ENCODE peak calls at places on chromosomes 6 and 20, in nine cellular contexts. E is NCI-H345; S is activated T-helper 1 cell treated with anti-CD3 and anti-CD28 coated beads, Interleukin-12 subunit alpha, Interleukin-12 subunit beta, Interleukin-2, Interleukin-4 antibody, amounts not matched to agents 30 ng/mL and 10 ng/mL and 1 ng/mL, durations not matched to agents 14 hours and 24 hours and 36 hours; Y is naive thymus-derived CD8-positive, alpha-beta T cell; V is NT2/D1; N is NCI-H524; U is M059J; J is pons; D is non-pigmented ciliary epithelial cell. L is an unnamed sample.

GRCh38 chr6:82040405-82041221 is 206.9 kb downstream of the IBTK start:
- DNase-seq in E (peak), S (no peak), Y (no peak), V (peak), N (peak), U (peak), J (peak), D (no peak), L (peak)

GRCh38 chr6:135750081-135750480 is 101.4 kb upstream of the PDE7B start:
- DNase-seq in E (no peak), S (no peak), Y (no peak), V (no peak), N (no peak), U (peak), J (no peak), D (no peak), L (no peak)

GRCh38 chr6:149212892-149213786 is 104.4 kb upstream of the TAB2 start:
- DNase-seq in E (no peak), S (peak), Y (no peak), V (no peak), N (no peak), U (peak), J (peak), D (no peak), L (no peak)

GRCh38 chr6:34239893-34240292 is 3.2 kb downstream of the HMGA1 start:
- DNase-seq in E (no peak), S (no peak), Y (no peak), V (no peak), N (no peak), U (no peak), J (no peak), D (no peak), L (no peak)

GRCh38 chr20:9889270-9889981 is 50.5 kb upstream of the PAK5 start:
- DNase-seq in E (no peak), S (no peak), Y (no peak), V (no peak), N (no peak), U (peak), J (no peak), D (no peak), L (no peak)

GRCh38 chr20:57220187-57221165 is 46.0 kb downstream of the BMP7 start:
- DNase-seq in E (no peak), S (no peak), Y (no peak), V (no peak), N (no peak), U (peak), J (no peak), D (no peak), L (no peak)

GRCh38 chr6:112163295-112164257 is 76.2 kb downstream of the FAM229B start:
- DNase-seq in E (peak), S (peak), Y (peak), V (peak), N (peak), U (peak), J (peak), D (no peak), L (peak)

GRCh38 chr20:12638633-12639360 is 370.0 kb upstream of the SPTLC3 start:
- DNase-seq in E (no peak), S (no peak), Y (no peak), V (no peak), N (no peak), U (no peak), J (no peak), D (no peak), L (no peak)

GRCh38 chr6:146950351-146950835 is 253.8 kb upstream of the STXBP5 start:
- DNase-seq in E (no peak), S (peak), Y (no peak), V (no peak), N (no peak), U (peak), J (no peak), D (no peak), L (no peak)

GRCh38 chr20:57695012-57695411 is 14.8 kb downstream of the PMEPA1 start:
- DNase-seq in E (no peak), S (no peak), Y (no peak), V (no peak), N (no peak), U (peak), J (no peak), D (no peak), L (no peak)

GRCh38 chr6:85944736-85945135 is 302.1 kb upstream of the SYNCRIP start:
- DNase-seq in E (no peak), S (no peak), Y (no peak), V (no peak), N (no peak), U (no peak), J (no peak), D (no peak), L (no peak)

GRCh38 chr6:157471895-157472686 is 91.1 kb downstream of the ZDHHC14 start:
- DNase-seq in E (peak), S (no peak), Y (no peak), V (no peak), N (no peak), U (no peak), J (no peak), D (no peak), L (no peak)

GRCh38 chr20:37526839-37527637 is 638 bp downstream of the BLCAP start:
- DNase-seq in E (no peak), S (no peak), Y (no peak), V (no peak), N (no peak), U (peak), J (no peak), D (no peak), L (no peak)

GRCh38 chr20:31593221-31594001 is 11.7 kb upstream of the ID1 start:
- DNase-seq in E (no peak), S (no peak), Y (no peak), V (no peak), N (no peak), U (peak), J (no peak), D (no peak), L (no peak)

GRCh38 chr20:10653593-10654288 is 20.1 kb downstream of the JAG1 start:
- DNase-seq in E (no peak), S (no peak), Y (no peak), V (no peak), N (no peak), U (no peak), J (no peak), D (peak), L (peak)

GRCh38 chr20:7770578-7770977 is 169.7 kb downstream of the HAO1 start:
- DNase-seq in E (peak), S (peak), Y (no peak), V (no peak), N (no peak), U (peak), J (no peak), D (no peak), L (peak)

GRCh38 chr20:9407805-9408421 is 106.5 kb upstream of the LAMP5 start:
- DNase-seq in E (peak), S (peak), Y (peak), V (peak), N (peak), U (peak), J (peak), D (no peak), L (peak)

GRCh38 chr6:34539181-34539580 is 16.9 kb downstream of the SPDEF start:
- DNase-seq in E (no peak), S (no peak), Y (no peak), V (no peak), N (no peak), U (no peak), J (no peak), D (no peak), L (no peak)

GRCh38 chr6:4647414-4648365 is 128.5 kb upstream of the CDYL start:
- DNase-seq in E (peak), S (no peak), Y (peak), V (peak), N (peak), U (peak), J (peak), D (no peak), L (peak)

GRCh38 chr20:51653226-51653625 is 110.7 kb upstream of the NFATC2 start:
- DNase-seq in E (no peak), S (no peak), Y (no peak), V (no peak), N (no peak), U (no peak), J (no peak), D (no peak), L (no peak)

GRCh38 chr6:138575257-138575656 is 76.0 kb upstream of the NHSL1 start:
- DNase-seq in E (no peak), S (no peak), Y (no peak), V (no peak), N (no peak), U (no peak), J (no peak), D (no peak), L (no peak)

GRCh38 chr20:46559685-46560440 is 9.4 kb upstream of the OCSTAMP start:
- DNase-seq in E (peak), S (no peak), Y (no peak), V (no peak), N (peak), U (peak), J (peak), D (no peak), L (no peak)

GRCh38 chr6:19945843-19946358 is 108.7 kb downstream of the ID4 start:
- DNase-seq in E (no peak), S (no peak), Y (no peak), V (no peak), N (no peak), U (no peak), J (no peak), D (no peak), L (no peak)

GRCh38 chr6:144215402-144215931 is 65.2 kb downstream of the STX11 start:
- DNase-seq in E (no peak), S (peak), Y (no peak), V (no peak), N (peak), U (peak), J (peak), D (no peak), L (no peak)

GRCh38 chr6:118968416-118968815 is 33.5 kb upstream of the MCM9 start:
- DNase-seq in E (no peak), S (no peak), Y (peak), V (no peak), N (peak), U (peak), J (peak), D (no peak), L (no peak)

GRCh38 chr20:58711266-58712051 is 18.9 kb downstream of the NPEPL1 start:
- DNase-seq in E (no peak), S (no peak), Y (no peak), V (no peak), N (no peak), U (no peak), J (no peak), D (no peak), L (peak)

GRCh38 chr6:127475135-127475822 is 16.1 kb upstream of the KIAA0408 start:
- DNase-seq in E (no peak), S (no peak), Y (no peak), V (no peak), N (no peak), U (no peak), J (no peak), D (no peak), L (no peak)

GRCh38 chr6:106692112-106692822 is 62.9 kb downstream of the QRSL1 start:
- DNase-seq in E (peak), S (no peak), Y (no peak), V (peak), N (peak), U (peak), J (peak), D (peak), L (no peak)

GRCh38 chr6:48747040-48747439 is 636.0 kb upstream of the PTCHD4 start:
- DNase-seq in E (no peak), S (no peak), Y (no peak), V (no peak), N (no peak), U (peak), J (no peak), D (no peak), L (no peak)

GRCh38 chr20:63955281-63955845 is 853 bp downstream of the UCKL1 start:
- DNase-seq in E (peak), S (no peak), Y (no peak), V (no peak), N (peak), U (peak), J (peak), D (no peak), L (peak)

GRCh38 chr6:90411292-90411781 is 114.7 kb upstream of the BACH2 start:
- DNase-seq in E (no peak), S (peak), Y (no peak), V (no peak), N (no peak), U (peak), J (no peak), D (no peak), L (no peak)

GRCh38 chr6:72149715-72150114 is 263.4 kb downstream of the RIMS1 start:
- DNase-seq in E (no peak), S (no peak), Y (no peak), V (no peak), N (no peak), U (peak), J (no peak), D (no peak), L (no peak)

GRCh38 chr6:104472245-104472644 is 387.5 kb downstream of the HACE1 start:
- DNase-seq in E (peak), S (no peak), Y (no peak), V (no peak), N (no peak), U (no peak), J (peak), D (no peak), L (no peak)

GRCh38 chr6:36929152-36929551 is 25.4 kb upstream of the PI16 start:
- DNase-seq in E (no peak), S (no peak), Y (no peak), V (no peak), N (no peak), U (no peak), J (no peak), D (no peak), L (no peak)

GRCh38 chr6:11469684-11470083 is 67.9 kb upstream of the TMEM170B start:
- DNase-seq in E (no peak), S (no peak), Y (no peak), V (no peak), N (no peak), U (no peak), J (no peak), D (no peak), L (no peak)

GRCh38 chr6:85574932-85575598 is 18.6 kb downstream of the SNX14 start:
- DNase-seq in E (no peak), S (no peak), Y (no peak), V (no peak), N (no peak), U (peak), J (no peak), D (peak), L (no peak)

GRCh38 chr6:7267521-7268091 is 45.4 kb downstream of the SSR1 start:
- DNase-seq in E (no peak), S (no peak), Y (no peak), V (no peak), N (no peak), U (peak), J (no peak), D (peak), L (no peak)

L was measured in heart left ventricle.